ENCODE peak calls at places on chromosomes 2 and 18, in five cellular contexts. J, K, Q, U and I are unnamed samples.

GRCh38 chr2:241728627-241729026 is 5.8 kb upstream of the D2HGDH start:
- DNase-seq in J (no peak), K (no peak), Q (no peak), U (no peak), I (no peak)

GRCh38 chr2:203533696-203534471 is 1.2 kb downstream of the RAPH1 start:
- DNase-seq in J (peak), K (peak), Q (no peak), U (peak), I (peak)

GRCh38 chr2:130371723-130372054 is 15.8 kb downstream of the PTPN18 start:
- DNase-seq in J (no peak), K (no peak), Q (no peak), U (no peak), I (no peak)

GRCh38 chr2:29841386-29842004 is 79.9 kb downstream of the ALK start:
- DNase-seq in J (no peak), K (peak), Q (no peak), U (peak), I (peak)

GRCh38 chr2:46389417-46389916 is 89.9 kb upstream of the TMEM247 start:
- DNase-seq in J (no peak), K (no peak), Q (no peak), U (peak), I (no peak)

GRCh38 chr2:193963472-193964119 is 1693.4 kb upstream of the SLC39A10 start:
- DNase-seq in J (no peak), K (no peak), Q (no peak), U (peak), I (peak)

GRCh38 chr2:27025861-27026851 is 6.6 kb upstream of the TMEM214 start:
- DNase-seq in J (no peak), K (no peak), Q (no peak), U (no peak), I (no peak)

GRCh38 chr2:195559431-195559914 is 97.6 kb upstream of the SLC39A10 start:
- DNase-seq in J (peak), K (no peak), Q (no peak), U (no peak), I (peak)

GRCh38 chr2:186907897-186908296 is 58.9 kb upstream of the ZSWIM2 start:
- DNase-seq in J (no peak), K (no peak), Q (no peak), U (no peak), I (no peak)

GRCh38 chr2:86020984-86021383 is 84.7 kb downstream of the POLR1A start:
- DNase-seq in J (no peak), K (no peak), Q (peak), U (no peak), I (no peak)

GRCh38 chr2:2540406-2540805 is 209.3 kb upstream of the MYT1L start:
- DNase-seq in J (no peak), K (no peak), Q (no peak), U (no peak), I (no peak)

GRCh38 chr2:72779495-72779894 is 46.3 kb downstream of the EXOC6B start:
- DNase-seq in J (no peak), K (no peak), Q (no peak), U (no peak), I (no peak)

GRCh38 chr2:125296742-125297141 is 1271.7 kb downstream of the CNTNAP5 start:
- DNase-seq in J (no peak), K (no peak), Q (no peak), U (no peak), I (peak)

GRCh38 chr2:239559417-239560261 is 158.8 kb upstream of the HDAC4 start:
- DNase-seq in J (no peak), K (no peak), Q (no peak), U (no peak), I (no peak)

GRCh38 chr2:109029444-109030193 is 40.6 kb upstream of the EDAR start:
- DNase-seq in J (no peak), K (no peak), Q (no peak), U (peak), I (no peak)

GRCh38 chr18:3500016-3500415 is 50.0 kb downstream of the TGIF1 start:
- DNase-seq in J (no peak), K (peak), Q (no peak), U (no peak), I (no peak)

GRCh38 chr2:237557633-237558015 is 8.8 kb upstream of the PRLH start:
- DNase-seq in J (no peak), K (no peak), Q (no peak), U (no peak), I (no peak)

GRCh38 chr2:21268197-21268870 is 144.6 kb downstream of the TDRD15 start:
- DNase-seq in J (no peak), K (no peak), Q (no peak), U (peak), I (no peak)

GRCh38 chr2:169184074-169184473 is 114.7 kb downstream of the DHRS9 start:
- DNase-seq in J (no peak), K (no peak), Q (no peak), U (no peak), I (no peak)

GRCh38 chr18:6561893-6562292 is 147.2 kb upstream of the L3MBTL4 start:
- DNase-seq in J (no peak), K (no peak), Q (no peak), U (no peak), I (no peak)

GRCh38 chr2:196066794-196067382 is 1.7 kb downstream of the DNAH7 start:
- DNase-seq in J (peak), K (peak), Q (no peak), U (no peak), I (peak)

GRCh38 chr2:218607436-218608115 is at the start of gene PLCD4:
- DNase-seq in J (no peak), K (peak), Q (no peak), U (peak), I (peak)

GRCh38 chr2:53802617-53803115 is 15.8 kb downstream of the ERLEC1 start:
- DNase-seq in J (no peak), K (no peak), Q (no peak), U (no peak), I (no peak)

GRCh38 chr18:63322908-63323634 is 3.5 kb upstream of the BCL2 start:
- DNase-seq in J (peak), K (peak), Q (peak), U (peak), I (peak)

GRCh38 chr18:47873625-47874024 is 56.8 kb downstream of the SMAD2 start:
- DNase-seq in J (no peak), K (no peak), Q (no peak), U (no peak), I (no peak)

GRCh38 chr2:69933839-69934613 is 19.1 kb downstream of the MXD1 start:
- DNase-seq in J (no peak), K (peak), Q (no peak), U (no peak), I (no peak)

GRCh38 chr18:45197526-45197970 is 417.7 kb upstream of the SLC14A2 start:
- DNase-seq in J (no peak), K (peak), Q (no peak), U (no peak), I (peak)

GRCh38 chr18:62790836-62791772 is 75.8 kb downstream of the PHLPP1 start:
- DNase-seq in J (no peak), K (no peak), Q (no peak), U (no peak), I (no peak)

GRCh38 chr2:143968360-143968759 is 551.6 kb downstream of the ZEB2 start:
- DNase-seq in J (no peak), K (no peak), Q (no peak), U (no peak), I (no peak)

GRCh38 chr2:27891820-27892105 is 1.2 kb downstream of the BABAM2 start:
- DNase-seq in J (no peak), K (no peak), Q (no peak), U (no peak), I (no peak)

GRCh38 chr2:121038831-121039230 is 246.2 kb downstream of the TFCP2L1 start:
- DNase-seq in J (no peak), K (no peak), Q (no peak), U (peak), I (no peak)

GRCh38 chr2:233289590-233290424 is 17.8 kb upstream of the SAG start:
- DNase-seq in J (no peak), K (no peak), Q (no peak), U (no peak), I (no peak)

GRCh38 chr2:73218298-73218697 is 4.3 kb downstream of the SMYD5 start:
- DNase-seq in J (no peak), K (no peak), Q (no peak), U (no peak), I (no peak)

GRCh38 chr2:235594041-235594440 is 100.2 kb downstream of the AGAP1 start:
- DNase-seq in J (no peak), K (peak), Q (no peak), U (no peak), I (peak)

GRCh38 chr2:109402180-109402579 is 211.6 kb downstream of the SEPTIN10 start:
- DNase-seq in J (no peak), K (peak), Q (no peak), U (no peak), I (no peak)

GRCh38 chr2:201821080-201821479 is 14.7 kb downstream of the CDK15 start:
- DNase-seq in J (no peak), K (no peak), Q (no peak), U (no peak), I (peak)

GRCh38 chr2:9105601-9106337 is 100.8 kb upstream of the ASAP2 start:
- DNase-seq in J (no peak), K (no peak), Q (no peak), U (no peak), I (no peak)

DNA sequence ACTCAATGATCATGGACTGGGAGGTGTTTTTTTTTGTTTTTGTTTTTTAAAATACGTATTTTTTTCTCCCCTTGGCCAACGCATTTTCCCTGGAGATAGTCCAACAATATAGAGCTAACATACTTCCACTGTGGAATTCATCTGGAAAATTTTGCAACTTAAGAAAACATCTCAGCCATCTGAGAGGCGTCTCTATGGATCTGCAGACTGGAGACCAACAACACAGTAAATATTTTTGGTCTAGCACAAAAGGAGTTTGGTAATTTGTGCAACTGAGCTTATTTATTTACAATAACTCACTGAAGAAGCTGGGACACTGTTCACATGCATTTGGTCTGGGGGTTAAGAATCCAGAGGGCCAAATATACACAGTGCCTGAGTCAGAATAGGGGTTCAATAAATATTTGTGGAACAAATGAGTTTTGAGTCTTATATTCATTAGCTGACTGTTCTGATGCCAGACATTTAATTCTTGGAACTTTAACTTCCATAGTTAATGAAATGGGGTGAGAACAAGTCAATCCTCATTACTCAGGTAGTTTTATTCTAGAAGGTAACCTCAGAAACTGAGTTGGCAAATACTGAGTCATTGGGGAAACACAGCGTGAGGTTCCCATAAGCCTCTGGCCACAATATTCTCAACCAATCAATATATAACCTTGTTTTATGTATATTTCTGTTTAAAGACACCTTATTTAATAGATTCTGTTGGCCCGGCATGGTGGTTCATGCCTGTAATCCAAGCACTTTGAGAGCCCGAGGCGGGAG is 36.1 kb downstream of the CCBE1 start:
- DNase-seq in J (no peak), K (peak), Q (no peak), U (no peak), I (no peak)
- H3K27ac ChIP-seq in J (no peak), K (no peak), Q (no peak), U (no peak), I (no peak)

GRCh38 chr18:56165601-56166355 is 472.6 kb downstream of the TXNL1 start:
- DNase-seq in J (no peak), K (no peak), Q (no peak), U (no peak), I (no peak)

GRCh38 chr18:56161604-56162003 is 476.8 kb downstream of the TXNL1 start:
- DNase-seq in J (no peak), K (no peak), Q (no peak), U (no peak), I (no peak)

GRCh38 chr18:56158676-56159075 is 479.7 kb downstream of the TXNL1 start:
- DNase-seq in J (no peak), K (no peak), Q (no peak), U (no peak), I (no peak)

GRCh38 chr18:56162871-56163270 is 475.5 kb downstream of the TXNL1 start:
- DNase-seq in J (no peak), K (no peak), Q (no peak), U (no peak), I (no peak)

DNA sequence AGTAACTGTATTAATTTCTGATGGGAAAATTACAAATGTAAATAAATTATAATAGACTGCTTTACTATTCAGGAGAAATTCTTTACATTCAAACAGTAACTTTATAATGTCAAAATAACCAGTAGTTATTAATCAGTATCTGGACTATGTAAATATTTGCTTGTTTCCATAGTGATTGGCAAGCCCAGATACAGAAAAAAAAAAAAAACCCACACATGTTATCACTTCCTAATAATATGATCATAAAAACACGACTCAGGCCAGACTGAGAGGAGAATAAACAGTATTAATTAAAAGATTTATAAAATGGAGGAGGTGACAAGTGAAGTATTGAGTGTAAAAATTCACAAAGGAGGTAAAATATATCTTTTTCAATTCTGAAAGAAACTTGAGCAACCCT is 476.1 kb downstream of the TXNL1 start:
- DNase-seq in J (no peak), K (no peak), Q (no peak), U (no peak), I (no peak)
- H3K27ac ChIP-seq in J (no peak), K (no peak), Q (peak), U (no peak), I (no peak)

DNA sequence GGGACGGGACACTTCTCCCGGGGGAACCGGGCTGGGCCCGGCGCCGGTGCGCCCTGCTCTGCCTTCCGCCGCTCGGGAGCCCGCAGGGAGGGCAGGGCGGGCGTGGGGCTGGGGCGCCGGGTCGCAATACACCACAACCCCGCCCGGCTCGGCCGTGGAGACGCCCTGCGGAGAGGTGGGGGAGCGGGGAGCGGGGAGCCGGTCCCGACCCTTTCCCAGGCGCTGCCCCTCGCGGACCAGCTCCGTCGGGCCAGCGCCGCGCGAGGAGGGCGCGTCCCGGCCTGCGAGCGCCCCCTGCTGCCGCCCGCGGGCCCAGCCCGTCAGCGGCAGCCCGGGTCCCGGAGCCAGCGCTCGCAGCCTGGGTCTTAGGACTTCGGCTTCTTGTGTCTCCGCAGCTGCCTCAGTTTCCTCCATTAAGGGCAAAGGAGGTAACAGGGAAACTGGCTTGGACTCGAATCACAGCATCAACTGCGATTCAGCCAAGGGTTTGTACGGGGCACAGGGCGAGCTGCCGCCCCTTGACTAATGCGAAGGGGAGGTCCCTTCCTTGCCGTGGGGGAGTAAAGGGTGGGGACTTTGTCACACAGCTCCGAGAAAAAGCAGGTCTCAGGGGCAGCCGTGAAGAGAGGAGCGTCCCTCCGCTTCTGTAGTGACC is 635 bp upstream of the ADRA2B start:
- DNase-seq in J (peak), K (peak), Q (no peak), U (peak), I (peak)
- H3K27ac ChIP-seq in J (peak), K (no peak), Q (peak), U (no peak), I (no peak)

GRCh38 chr2:43255249-43255960 is 29.0 kb upstream of the ZFP36L2 start:
- DNase-seq in J (no peak), K (peak), Q (no peak), U (no peak), I (no peak)
- H3K27ac ChIP-seq in J (no peak), K (peak), Q (peak), U (peak), I (no peak)